ENCODE peak calls at places on chromosomes 5 and 9, in nine cellular contexts. One of them, this sample, is unnamed.
A peak's percentile ranks its signal among the peaks of the same experiment; 100 is the strongest.

GRCh38 chr5:18329346-18329745 is 695.1 kb downstream of the TAF11L14 start:
- DNase-seq in endothelial cell: no peak
- DNase-seq in fibroblast of pulmonary artery: no peak
- DNase-seq in nephron progenitor cell: no peak
- DNase-seq in T follicular helper cell: no peak
- DNase-seq in NB4: no peak
- DNase-seq in RCC 7860: no peak
- DNase-seq in ACHN: no peak
- DNase-seq in NCI-H1930: no peak
- DNase-seq in this sample: no peak

GRCh38 chr9:6552033-6552737 is 93.3 kb downstream of the GLDC start:
- DNase-seq in endothelial cell: no peak
- DNase-seq in NB4: no peak
- DNase-seq in RCC 7860: no peak
- DNase-seq in ACHN: no peak
- DNase-seq in T follicular helper cell: no peak
- DNase-seq in nephron progenitor cell: no peak
- DNase-seq in fibroblast of pulmonary artery: peak; percentile 64
- DNase-seq in NCI-H1930: no peak
- DNase-seq in this sample: no peak

GRCh38 chr5:77339491-77339890 is 129.0 kb downstream of the PDE8B start:
- DNase-seq in RCC 7860: no peak
- DNase-seq in nephron progenitor cell: no peak
- DNase-seq in ACHN: no peak
- DNase-seq in fibroblast of pulmonary artery: no peak
- DNase-seq in NB4: no peak
- DNase-seq in T follicular helper cell: no peak
- DNase-seq in endothelial cell: no peak
- DNase-seq in NCI-H1930: no peak
- DNase-seq in this sample: no peak

GRCh38 chr9:69173891-69174644 is at the start of gene TJP2:
- DNase-seq in T follicular helper cell: no peak
- DNase-seq in RCC 7860: peak; percentile 49
- DNase-seq in endothelial cell: peak; percentile 57
- DNase-seq in fibroblast of pulmonary artery: peak; percentile 60
- DNase-seq in NCI-H1930: no peak
- DNase-seq in NB4: peak; percentile 50
- DNase-seq in ACHN: peak; percentile 66
- DNase-seq in nephron progenitor cell: peak; percentile 83
- DNase-seq in this sample: peak; percentile 48

GRCh38 chr9:5633243-5633642 is 4.3 kb downstream of the RIC1 start:
- DNase-seq in endothelial cell: no peak
- DNase-seq in RCC 7860: peak; percentile 68
- DNase-seq in NB4: peak; percentile 55
- DNase-seq in T follicular helper cell: no peak
- DNase-seq in fibroblast of pulmonary artery: peak; percentile 54
- DNase-seq in nephron progenitor cell: no peak
- DNase-seq in NCI-H1930: no peak
- DNase-seq in ACHN: peak; percentile 57
- DNase-seq in this sample: no peak

GRCh38 chr5:32754251-32754650 is 43.1 kb downstream of the NPR3 start:
- DNase-seq in fibroblast of pulmonary artery: no peak
- DNase-seq in nephron progenitor cell: no peak
- DNase-seq in T follicular helper cell: no peak
- DNase-seq in RCC 7860: no peak
- DNase-seq in ACHN: no peak
- DNase-seq in endothelial cell: no peak
- DNase-seq in NCI-H1930: no peak
- DNase-seq in NB4: no peak
- DNase-seq in this sample: no peak

GRCh38 chr5:125481506-125482455 is 735.3 kb upstream of the ZNF608 start:
- DNase-seq in NB4: no peak
- DNase-seq in ACHN: no peak
- DNase-seq in NCI-H1930: no peak
- DNase-seq in nephron progenitor cell: no peak
- DNase-seq in endothelial cell: no peak
- DNase-seq in RCC 7860: no peak
- DNase-seq in fibroblast of pulmonary artery: no peak
- DNase-seq in T follicular helper cell: no peak
- DNase-seq in this sample: no peak

GRCh38 chr5:10427978-10428377 is 13.7 kb upstream of the ROPN1L start:
- DNase-seq in fibroblast of pulmonary artery: no peak
- DNase-seq in NCI-H1930: no peak
- DNase-seq in endothelial cell: no peak
- DNase-seq in nephron progenitor cell: no peak
- DNase-seq in ACHN: no peak
- DNase-seq in NB4: no peak
- DNase-seq in RCC 7860: no peak
- DNase-seq in T follicular helper cell: no peak
- DNase-seq in this sample: no peak

GRCh38 chr9:84722388-84722989 is 53.0 kb downstream of the NTRK2 start:
- DNase-seq in NCI-H1930: no peak
- DNase-seq in T follicular helper cell: no peak
- DNase-seq in fibroblast of pulmonary artery: no peak
- DNase-seq in nephron progenitor cell: no peak
- DNase-seq in NB4: no peak
- DNase-seq in endothelial cell: no peak
- DNase-seq in ACHN: no peak
- DNase-seq in RCC 7860: no peak
- DNase-seq in this sample: no peak

GRCh38 chr5:65481171-65481575 is 547 bp downstream of the ADAMTS6 start:
- DNase-seq in NB4: no peak
- DNase-seq in nephron progenitor cell: no peak
- DNase-seq in NCI-H1930: no peak
- DNase-seq in ACHN: peak; percentile 33
- DNase-seq in T follicular helper cell: no peak
- DNase-seq in endothelial cell: no peak
- DNase-seq in fibroblast of pulmonary artery: peak; percentile 37
- DNase-seq in RCC 7860: no peak
- DNase-seq in this sample: peak; percentile 28

GRCh38 chr5:125812631-125813030 is 610.6 kb upstream of the GRAMD2B start:
- DNase-seq in RCC 7860: no peak
- DNase-seq in fibroblast of pulmonary artery: no peak
- DNase-seq in NCI-H1930: no peak
- DNase-seq in T follicular helper cell: no peak
- DNase-seq in ACHN: no peak
- DNase-seq in NB4: no peak
- DNase-seq in endothelial cell: no peak
- DNase-seq in nephron progenitor cell: no peak
- DNase-seq in this sample: no peak

GRCh38 chr9:35813434-35814105 is 1.3 kb downstream of the HINT2 start:
- DNase-seq in endothelial cell: no peak
- DNase-seq in nephron progenitor cell: no peak
- DNase-seq in fibroblast of pulmonary artery: peak; percentile 43
- DNase-seq in RCC 7860: peak; percentile 12
- DNase-seq in T follicular helper cell: no peak
- DNase-seq in ACHN: peak; percentile 57
- DNase-seq in NCI-H1930: peak; percentile 9
- DNase-seq in NB4: peak; percentile 21
- DNase-seq in this sample: no peak

GRCh38 chr5:84227221-84227620 is 157.5 kb downstream of the EDIL3 start:
- DNase-seq in nephron progenitor cell: no peak
- DNase-seq in ACHN: no peak
- DNase-seq in NCI-H1930: no peak
- DNase-seq in endothelial cell: no peak
- DNase-seq in NB4: no peak
- DNase-seq in RCC 7860: no peak
- DNase-seq in fibroblast of pulmonary artery: no peak
- DNase-seq in T follicular helper cell: no peak
- DNase-seq in this sample: no peak

GRCh38 chr9:15915711-15916110 is 362.9 kb downstream of the CCDC171 start:
- DNase-seq in NCI-H1930: no peak
- DNase-seq in endothelial cell: no peak
- DNase-seq in RCC 7860: no peak
- DNase-seq in ACHN: no peak
- DNase-seq in fibroblast of pulmonary artery: peak; percentile 8
- DNase-seq in NB4: no peak
- DNase-seq in T follicular helper cell: no peak
- DNase-seq in nephron progenitor cell: no peak
- DNase-seq in this sample: no peak

GRCh38 chr9:4077499-4078102 is 222.3 kb downstream of the GLIS3 start:
- DNase-seq in nephron progenitor cell: peak; percentile 60
- DNase-seq in NB4: peak; percentile 82
- DNase-seq in NCI-H1930: no peak
- DNase-seq in RCC 7860: peak; percentile 62
- DNase-seq in ACHN: peak; percentile 78
- DNase-seq in fibroblast of pulmonary artery: peak; percentile 93
- DNase-seq in T follicular helper cell: peak; percentile 2
- DNase-seq in endothelial cell: peak; percentile 80
- DNase-seq in this sample: peak; percentile 2

This sample was measured in Kasumi-1.